ENCODE peak calls at places on chromosomes 1 and 21, in eight cellular contexts. H is EL, O is fibroblast of lung, K is memory B cell, N is GF-D8, P is mucosa of descending colon, R is kidney glomerular epithelial cell, A is NT2/D1. U is an unnamed sample.

GRCh38 chr1:46488343-46489168 is 1.1 kb upstream of the DMBX1 start:
- DNase-seq in R (no peak), H (no peak), P (no peak), A (no peak), O (peak; percentile 14), K (no peak), N (no peak), U (no peak)

GRCh38 chr1:30087465-30087864 is 635.9 kb downstream of the MATN1 start:
- DNase-seq in N (no peak), O (no peak), H (no peak), R (no peak), A (peak; percentile 51), P (no peak), K (no peak), U (no peak)

GRCh38 chr1:37498872-37499617 is 15.5 kb downstream of the MEAF6 start:
- DNase-seq in K (no peak), P (no peak), N (no peak), A (no peak), H (peak; percentile 84), R (peak; percentile 47), O (peak; percentile 57), U (no peak)

GRCh38 chr1:184028854-184029623 is 8.5 kb downstream of the COLGALT2 start:
- DNase-seq in A (no peak), K (no peak), P (no peak), O (no peak), H (no peak), R (no peak), N (no peak), U (no peak)

GRCh38 chr1:99595041-99595440 is 50.9 kb upstream of the PALMD start:
- DNase-seq in A (no peak), N (no peak), H (no peak), P (no peak), K (no peak), R (no peak), O (no peak), U (no peak)

GRCh38 chr21:34890724-34891609 is 158.1 kb downstream of the RUNX1 start:
- DNase-seq in H (peak; percentile 58), O (peak; percentile 61), A (no peak), P (peak; percentile 60), N (peak; percentile 34), K (peak; percentile 34), R (peak; percentile 16), U (no peak)

GRCh38 chr1:161962094-161962887 is 61.4 kb downstream of the OLFML2B start:
- DNase-seq in N (no peak), A (peak; percentile 44), P (no peak), R (peak; percentile 84), H (peak; percentile 93), K (no peak), O (peak; percentile 91), U (peak; percentile 72)

GRCh38 chr1:9128520-9129371 is at the start of gene GPR157:
- DNase-seq in P (peak; percentile 96), H (peak; percentile 84), K (peak; percentile 68), O (peak; percentile 66), N (peak; percentile 27), A (no peak), R (no peak), U (no peak)

GRCh38 chr1:39381839-39382238 is 109.6 kb upstream of the BMP8A start:
- DNase-seq in R (no peak), O (peak; percentile 71), N (no peak), K (no peak), P (no peak), A (no peak), H (no peak), U (no peak)

GRCh38 chr1:112818990-112819689 is 104.0 kb upstream of the PPM1J start:
- DNase-seq in R (peak; percentile 20), O (peak; percentile 88), A (no peak), P (no peak), K (no peak), N (peak; percentile 73), H (peak; percentile 80), U (peak; percentile 24)

GRCh38 chr1:225896937-225897549 is 8.1 kb upstream of the LEFTY1 start:
- DNase-seq in O (peak; percentile 20), K (peak; percentile 45), R (peak; percentile 45), H (no peak), N (no peak), P (peak; percentile 73), A (no peak), U (no peak)

GRCh38 chr21:34878940-34879339 is 170.2 kb downstream of the RUNX1 start:
- DNase-seq in A (no peak), P (no peak), H (no peak), K (no peak), N (no peak), R (peak; percentile 12), O (no peak), U (no peak)

GRCh38 chr1:222547260-222547614 is 667 bp downstream of the HHIPL2 start:
- DNase-seq in O (no peak), H (no peak), A (no peak), N (no peak), P (no peak), R (no peak), K (no peak), U (no peak)

GRCh38 chr1:39110325-39110851 is 84.2 kb downstream of the NDUFS5 start:
- DNase-seq in K (no peak), R (no peak), A (no peak), H (peak; percentile 80), P (no peak), N (no peak), O (peak; percentile 93), U (peak; percentile 87)

GRCh38 chr1:1540817-1541628 is 599 bp upstream of the TMEM240 start:
- DNase-seq in A (no peak), P (no peak), N (no peak), R (no peak), O (no peak), K (no peak), H (no peak), U (no peak)

GRCh38 chr21:45386728-45387371 is 18.1 kb upstream of the COL18A1 start:
- DNase-seq in R (peak; percentile 77), K (no peak), H (peak; percentile 97), O (peak; percentile 90), P (peak; percentile 23), A (no peak), N (no peak), U (peak; percentile 80)

GRCh38 chr1:119419109-119419508 is 4.2 kb downstream of the HSD3B2 start:
- DNase-seq in N (no peak), A (no peak), R (no peak), P (no peak), K (no peak), H (no peak), O (no peak), U (no peak)

GRCh38 chr21:34282223-34282622 is 81.6 kb upstream of the KCNE2 start:
- DNase-seq in O (peak; percentile 17), P (no peak), N (no peak), A (no peak), R (no peak), H (peak; percentile 26), K (no peak), U (no peak)

GRCh38 chr1:205579711-205580110 is 52.1 kb downstream of the ELK4 start:
- DNase-seq in R (no peak), A (no peak), N (no peak), P (no peak), O (no peak), K (no peak), H (no peak), U (no peak)

GRCh38 chr1:76203132-76203531 is 128.6 kb downstream of the ST6GALNAC3 start:
- DNase-seq in R (peak; percentile 45), N (no peak), O (no peak), A (no peak), H (no peak), K (no peak), P (no peak), U (no peak)

GRCh38 chr1:8702121-8702520 is 115.3 kb downstream of the RERE start:
- DNase-seq in N (no peak), A (no peak), H (peak; percentile 35), O (no peak), R (no peak), K (no peak), P (peak; percentile 69), U (no peak)

GRCh38 chr1:35449334-35450008 is 107.7 kb downstream of the KIAA0319L start:
- DNase-seq in N (no peak), P (no peak), O (peak; percentile 95), A (no peak), K (no peak), H (peak; percentile 92), R (no peak), U (peak; percentile 91)

GRCh38 chr1:4178501-4178900 is 278.4 kb upstream of the C1orf174 start:
- DNase-seq in N (no peak), A (no peak), H (no peak), R (no peak), O (no peak), K (no peak), P (no peak), U (no peak)

GRCh38 chr1:93595266-93595665 is 86.4 kb downstream of the BCAR3 start:
- DNase-seq in O (peak; percentile 49), A (no peak), H (no peak), K (no peak), N (no peak), P (no peak), R (no peak), U (no peak)

GRCh38 chr1:240611619-240612490 is at the start of gene GREM2:
- DNase-seq in K (no peak), N (no peak), H (peak; percentile 84), P (peak; percentile 76), O (peak; percentile 97), A (peak; percentile 47), R (peak; percentile 36), U (peak; percentile 91)

GRCh38 chr1:25096307-25097150 is 135.8 kb downstream of the SYF2 start:
- DNase-seq in A (no peak), P (no peak), K (no peak), O (peak; percentile 92), N (no peak), R (no peak), H (no peak), U (no peak)

GRCh38 chr1:50620680-50621329 is 197.6 kb upstream of the DMRTA2 start:
- DNase-seq in A (no peak), P (peak; percentile 59), O (peak; percentile 56), K (no peak), R (peak; percentile 48), H (peak; percentile 38), N (no peak), U (no peak)

GRCh38 chr1:67966001-67966665 is 84.3 kb downstream of the DIRAS3 start:
- DNase-seq in K (no peak), A (no peak), P (no peak), N (no peak), H (no peak), R (no peak), O (no peak), U (no peak)

GRCh38 chr1:245301921-245302320 is 147.1 kb downstream of the KIF26B start:
- DNase-seq in O (peak; percentile 23), R (no peak), H (no peak), A (no peak), K (no peak), P (no peak), N (no peak), U (no peak)

U was measured in skeletal muscle cell.